ENCODE peak calls at places on chromosomes 5 and 9, in four cellular contexts. One of them, this sample, is unnamed.

GRCh38 chr5:142357469-142358090 is 32.8 kb upstream of the SPRY4 start:
- DNase-seq in tibial nerve: no peak
- DNase-seq in posterior vena cava: no peak
- DNase-seq in NCI-H345: no peak
- DNase-seq in this sample: no peak

GRCh38 chr9:75001719-75002421 is 26.2 kb downstream of the CARNMT1 start:
- DNase-seq in tibial nerve: no peak
- DNase-seq in posterior vena cava: no peak
- DNase-seq in NCI-H345: peak
- DNase-seq in this sample: no peak

GRCh38 chr5:38540348-38540747 is 16.1 kb downstream of the LIFR start:
- DNase-seq in tibial nerve: no peak
- DNase-seq in posterior vena cava: no peak
- DNase-seq in NCI-H345: peak
- DNase-seq in this sample: peak

GRCh38 chr9:136944094-136944518 is 432 bp downstream of the FBXW5 start:
- DNase-seq in tibial nerve: peak
- DNase-seq in posterior vena cava: no peak
- DNase-seq in NCI-H345: no peak
- DNase-seq in this sample: no peak

GRCh38 chr9:4284925-4285324 is 14.9 kb downstream of the GLIS3 start:
- DNase-seq in tibial nerve: no peak
- DNase-seq in posterior vena cava: no peak
- DNase-seq in NCI-H345: no peak
- DNase-seq in this sample: no peak

GRCh38 chr5:157602505-157602904 is 26.9 kb upstream of the ADAM19 start:
- DNase-seq in tibial nerve: no peak
- DNase-seq in posterior vena cava: no peak
- DNase-seq in NCI-H345: no peak
- DNase-seq in this sample: no peak

GRCh38 chr5:139181835-139182452 is 16.2 kb downstream of the SIL1 start:
- DNase-seq in tibial nerve: no peak
- DNase-seq in posterior vena cava: no peak
- DNase-seq in NCI-H345: no peak
- DNase-seq in this sample: no peak

GRCh38 chr5:154401355-154401754 is 44.4 kb upstream of the SAP30L start:
- DNase-seq in tibial nerve: no peak
- DNase-seq in posterior vena cava: no peak
- DNase-seq in NCI-H345: no peak
- DNase-seq in this sample: no peak

This sample was measured in gastrocnemius medialis.